ENCODE peak calls at places on chromosomes 4 and X, in four cellular contexts. E, A, R and H are unnamed samples.

GRCh38 chrX:95351089-95351488 is 1333.6 kb upstream of the DIAPH2 start:
- DNase-seq in E (no peak), A (no peak), R (no peak), H (no peak)

GRCh38 chrX:66012094-66012534 is 27.8 kb downstream of the VSIG4 start:
- DNase-seq in E (no peak), A (no peak), R (no peak), H (no peak)

GRCh38 chr4:2250003-2250763 is 8.3 kb upstream of the HAUS3 start:
- DNase-seq in E (no peak), A (no peak), R (no peak), H (peak)

GRCh38 chr4:166435449-166435848 is 562.4 kb downstream of the TLL1 start:
- DNase-seq in E (no peak), A (no peak), R (no peak), H (no peak)

GRCh38 chr4:29805245-29805644 is 914.9 kb upstream of the PCDH7 start:
- DNase-seq in E (no peak), A (peak), R (no peak), H (no peak)

GRCh38 chrX:16739574-16739973 is 20.2 kb downstream of the SYAP1 start:
- DNase-seq in E (no peak), A (no peak), R (no peak), H (no peak)

GRCh38 chrX:132330156-132330729 is 111.0 kb upstream of the RAP2C start:
- DNase-seq in E (no peak), A (no peak), R (no peak), H (no peak)

GRCh38 chrX:13473666-13474516 is 95.5 kb upstream of the EGFL6 start:
- DNase-seq in E (no peak), A (no peak), R (no peak), H (no peak)

GRCh38 chrX:34656467-34656841 is 631 bp downstream of the TMEM47 start:
- DNase-seq in E (no peak), A (no peak), R (no peak), H (no peak)

GRCh38 chr4:20359692-20360091 is 108.0 kb downstream of the SLIT2 start:
- DNase-seq in E (no peak), A (no peak), R (no peak), H (no peak)

GRCh38 chr4:146124023-146124680 is 51.4 kb upstream of the LSM6 start:
- DNase-seq in E (no peak), A (peak), R (no peak), H (peak)

GRCh38 chrX:4935846-4936245 is 1222.4 kb upstream of the PRKX start:
- DNase-seq in E (no peak), A (no peak), R (no peak), H (no peak)

GRCh38 chr4:6461301-6462165 is 10.9 kb downstream of the PPP2R2C start:
- DNase-seq in E (peak), A (peak), R (peak), H (no peak)

GRCh38 chr4:71713611-71714203 is 70.2 kb downstream of the GC start:
- DNase-seq in E (no peak), A (peak), R (no peak), H (no peak)

GRCh38 chr4:98517444-98518021 is 140.9 kb downstream of the TSPAN5 start:
- DNase-seq in E (no peak), A (no peak), R (peak), H (peak)

GRCh38 chrX:56233682-56234081 is 1.5 kb downstream of the KLF8 start:
- DNase-seq in E (peak), A (peak), R (no peak), H (no peak)

GRCh38 chrX:46376246-46376885 is 168.9 kb downstream of the ZNF674 start:
- DNase-seq in E (no peak), A (peak), R (no peak), H (no peak)

GRCh38 chr4:140648716-140649115 is 80.0 kb upstream of the UCP1 start:
- DNase-seq in E (no peak), A (no peak), R (no peak), H (peak)

GRCh38 chr4:119260528-119260927 is 48.0 kb downstream of the USP53 start:
- DNase-seq in E (no peak), A (no peak), R (no peak), H (no peak)

GRCh38 chr4:89733936-89734335 is 103.0 kb downstream of the SNCA start:
- DNase-seq in E (no peak), A (no peak), R (no peak), H (no peak)

GRCh38 chr4:168630445-168631187 is 133.8 kb downstream of the PALLD start:
- DNase-seq in E (no peak), A (no peak), R (no peak), H (no peak)

GRCh38 chrX:40090050-40090804 is 7.5 kb downstream of the BCOR start:
- DNase-seq in E (no peak), A (no peak), R (no peak), H (no peak)

GRCh38 chr4:173883821-173884220 is 353.8 kb upstream of the HAND2 start:
- DNase-seq in E (no peak), A (no peak), R (no peak), H (no peak)

GRCh38 chr4:173880897-173881296 is 350.9 kb upstream of the HAND2 start:
- DNase-seq in E (no peak), A (no peak), R (no peak), H (no peak)

GRCh38 chr4:173878701-173879100 is 348.7 kb upstream of the HAND2 start:
- DNase-seq in E (no peak), A (no peak), R (no peak), H (no peak)

GRCh38 chr4:173879286-173879908 is 349.4 kb upstream of the HAND2 start:
- DNase-seq in E (no peak), A (peak), R (no peak), H (no peak)
- TF ChIP-seq POLR2AphosphoS5 in E (no peak), A (no peak), R (no peak), H (no peak)

DNA sequence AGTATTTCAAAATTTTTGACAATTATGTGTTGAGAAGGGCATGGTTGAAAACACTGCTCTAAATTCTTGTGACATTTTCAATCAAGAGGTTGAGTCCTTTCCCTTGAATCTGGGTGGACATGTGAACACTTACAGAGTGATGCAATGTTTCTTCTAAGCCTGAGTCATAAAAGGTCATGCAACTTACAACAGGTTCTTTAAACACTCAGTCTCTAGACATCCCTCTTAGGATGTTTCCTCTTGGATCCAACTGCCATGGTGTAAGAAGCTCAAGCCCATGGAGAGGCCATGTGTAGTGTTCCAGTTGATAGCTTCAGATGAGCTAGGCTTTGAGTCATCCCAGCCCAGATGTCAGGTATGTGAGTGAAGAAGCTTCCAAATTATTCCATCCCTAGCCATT is 232.2 kb upstream of the MAOA start:
- DNase-seq in E (no peak), A (no peak), R (no peak), H (no peak)
- TF ChIP-seq POLR2AphosphoS5 in E (no peak), A (no peak), R (no peak), H (no peak)

GRCh38 chr4:184066584-184067300 is 150.9 kb downstream of the ENPP6 start:
- DNase-seq in E (no peak), A (no peak), R (no peak), H (no peak)

GRCh38 chr4:184064877-184065276 is 152.8 kb downstream of the ENPP6 start:
- DNase-seq in E (no peak), A (no peak), R (no peak), H (no peak)

GRCh38 chr4:184062769-184063168 is 154.9 kb downstream of the ENPP6 start:
- DNase-seq in E (no peak), A (no peak), R (no peak), H (no peak)

GRCh38 chr4:184067931-184068554 is 149.6 kb downstream of the ENPP6 start:
- DNase-seq in E (no peak), A (no peak), R (no peak), H (no peak)
- TF ChIP-seq POLR2AphosphoS5 in E (no peak), A (no peak), R (no peak), H (no peak)

DNA sequence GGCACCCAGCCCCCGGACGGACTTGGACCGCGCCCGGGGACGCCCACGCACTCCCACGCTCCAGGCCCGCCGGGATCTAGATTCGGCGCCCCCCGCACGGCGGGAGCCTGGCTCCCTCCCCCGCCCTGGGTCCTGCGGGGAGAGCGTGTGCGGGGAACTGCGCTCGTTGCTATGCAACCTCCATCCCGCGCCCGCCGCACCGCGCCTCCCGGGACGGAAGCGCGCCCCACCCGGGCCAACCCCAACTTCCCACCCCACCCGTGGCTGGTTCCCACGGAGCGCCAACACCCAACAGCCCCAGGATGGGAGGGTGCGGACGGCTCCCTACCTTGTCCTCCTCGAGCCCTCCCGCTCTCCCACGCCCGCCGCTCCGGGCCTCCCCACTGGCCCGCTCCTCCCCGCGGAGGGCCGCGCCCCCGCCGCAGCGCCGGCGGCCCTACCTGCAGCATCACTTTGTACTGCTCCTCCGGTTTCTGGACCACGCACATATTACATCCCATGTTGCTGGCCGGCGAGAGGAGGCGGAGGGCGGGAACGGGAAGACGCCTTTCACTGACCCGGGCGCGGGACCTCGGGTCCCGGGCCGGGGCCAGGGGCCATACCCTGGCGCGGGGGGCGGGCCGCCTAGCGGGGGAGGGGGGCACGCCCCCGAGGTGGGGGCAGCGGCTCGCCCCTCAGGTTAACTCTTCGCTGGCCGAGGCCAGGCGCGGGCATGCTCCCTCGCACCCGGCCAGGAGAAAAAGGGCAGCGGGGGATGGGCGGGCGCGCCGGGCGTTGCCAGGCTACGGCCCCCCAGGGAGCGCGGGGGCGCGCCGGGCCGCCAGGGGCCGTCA is at the start of gene PDZD4:
- DNase-seq in E (no peak), A (peak), R (no peak), H (no peak)
- TF ChIP-seq POLR2AphosphoS5 in E (no peak), A (no peak), R (no peak), H (no peak)

DNA sequence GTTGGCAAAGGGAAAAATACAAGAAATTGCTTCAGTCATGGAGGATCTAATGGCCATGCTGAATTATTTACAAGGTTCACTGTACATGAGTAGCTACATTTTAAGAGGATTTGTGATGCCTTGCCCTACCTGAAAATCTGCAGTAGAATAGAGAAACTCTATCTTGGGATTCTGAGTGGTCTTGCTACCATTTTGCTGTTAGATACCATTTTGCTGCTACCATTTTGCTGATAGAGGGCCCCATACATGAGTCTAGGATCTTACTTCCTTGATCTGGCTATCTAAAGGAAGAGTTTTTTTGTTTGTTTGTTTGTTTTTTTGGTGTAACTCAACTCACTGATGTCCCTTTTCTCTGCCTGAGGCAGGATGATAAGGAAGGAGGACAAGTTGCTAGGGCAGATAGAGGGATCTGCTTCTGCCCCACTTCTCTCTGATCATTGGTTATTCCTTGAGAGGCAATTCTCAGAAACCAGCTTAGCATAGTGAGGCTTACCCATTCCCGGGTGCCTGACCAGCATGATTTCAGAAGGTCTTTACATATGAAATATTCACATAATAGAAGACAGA is 31.0 kb downstream of the XK start:
- DNase-seq in E (no peak), A (no peak), R (no peak), H (no peak)
- TF ChIP-seq POLR2AphosphoS5 in E (no peak), A (no peak), R (no peak), H (no peak)

GRCh38 chr4:123350191-123350544 is 46.4 kb upstream of the SPRY1 start:
- DNase-seq in E (no peak), A (peak), R (no peak), H (no peak)
- TF ChIP-seq POLR2AphosphoS5 in E (no peak), A (no peak), R (no peak), H (no peak)